ENCODE peak calls at places on chromosomes 7 and 10, in four cellular contexts. H is SJSA1, K is Caco-2, R is prostate gland. Z is an unnamed sample. For H3K36me3, the result is how much of the 10 kb centered on the place peaks cover.

GRCh38 chr10:1049425-1049958 is 573 bp upstream of the IDI1 start:
- DNase-seq in H (no peak), R (no peak), K (no peak), Z (no peak)

GRCh38 chr7:26653430-26653911 is 210.9 kb downstream of the SKAP2 start:
- DNase-seq in K (no peak), R (no peak), H (no peak), Z (no peak)

GRCh38 chr10:58415757-58416156 is 30.5 kb downstream of the TFAM start:
- DNase-seq in K (no peak), R (no peak), H (no peak), Z (no peak)

GRCh38 chr7:111424768-111425167 is 137.5 kb downstream of the IMMP2L start:
- DNase-seq in H (peak), K (no peak), R (no peak), Z (no peak)

GRCh38 chr10:21398549-21399345 is 126.7 kb downstream of the SKIDA1 start:
- DNase-seq in K (no peak), R (no peak), H (peak), Z (no peak)

GRCh38 chr10:34802692-34803091 is 12.4 kb downstream of the PARD3 start:
- DNase-seq in R (no peak), H (no peak), K (no peak), Z (no peak)

GRCh38 chr10:45439873-45440272 is 65.9 kb downstream of the ALOX5 start:
- DNase-seq in K (no peak), H (no peak), R (no peak), Z (no peak)

GRCh38 chr7:128217972-128218652 is 23.0 kb upstream of the LEP start:
- DNase-seq in K (no peak), H (no peak), R (no peak), Z (no peak)

GRCh38 chr7:73436031-73436929 is 2.7 kb downstream of the FZD9 start:
- DNase-seq in K (peak), H (peak), R (no peak), Z (no peak)

GRCh38 chr10:74417397-74417796 is 266.4 kb downstream of the ADK start:
- DNase-seq in H (no peak), K (no peak), R (no peak), Z (no peak)
- H3K36me3 ChIP-seq in H (under half), K (under half), R (under half), Z (under half)

GRCh38 chr7:70725448-70725847 is 406.5 kb upstream of the GALNT17 start:
- DNase-seq in H (no peak), K (no peak), R (no peak), Z (no peak)
- H3K36me3 ChIP-seq in H (under half), K (under half), R (under half), Z (under half)

GRCh38 chr10:33288127-33288526 is 46.3 kb downstream of the NRP1 start:
- DNase-seq in K (no peak), H (no peak), R (no peak), Z (no peak)
- H3K36me3 ChIP-seq in K (under half), H (under half), R (under half), Z (under half)

GRCh38 chr7:66778201-66778600 is 37.7 kb downstream of the RABGEF1 start:
- DNase-seq in K (no peak), R (no peak), H (peak), Z (no peak)
- H3K36me3 ChIP-seq in K (under half), R (under half), H (under half), Z (half or more)

Z was measured in suprapubic skin.